ENCODE peak calls at places on chromosomes 2 and 18, in four cellular contexts. A is pancreas, R is neural progenitor cell, Z is adrenal gland. O is an unnamed sample.
A peak's percentile ranks its signal among the peaks of the same experiment; 100 is the strongest.

GRCh38 chr18:21295101-21295500 is 53.1 kb downstream of the GREB1L start:
- DNase-seq in R (peak; percentile 63), Z (no peak), A (no peak), O (no peak)

GRCh38 chr2:236677368-236677767 is 107.7 kb downstream of the ACKR3 start:
- DNase-seq in Z (no peak), R (no peak), A (no peak), O (no peak)

GRCh38 chr2:158726906-158727592 is 68.1 kb upstream of the DAPL1 start:
- DNase-seq in R (peak; percentile 30), A (no peak), Z (no peak), O (no peak)

GRCh38 chr2:121165038-121165542 is 119.9 kb downstream of the TFCP2L1 start:
- DNase-seq in A (no peak), R (no peak), Z (no peak), O (no peak)

GRCh38 chr2:201353116-201353515 is 4.0 kb downstream of the FLACC1 start:
- DNase-seq in A (no peak), R (no peak), Z (no peak), O (no peak)

GRCh38 chr18:35497006-35497333 is 790 bp downstream of the INO80C start:
- DNase-seq in R (no peak), Z (peak; percentile 39), A (no peak), O (no peak)

GRCh38 chr2:101474752-101475384 is at the start of gene RFX8:
- DNase-seq in R (no peak), A (no peak), Z (no peak), O (peak; percentile 69)

GRCh38 chr2:108587621-108588020 is 53.4 kb downstream of the LIMS1 start:
- DNase-seq in R (no peak), A (no peak), Z (peak; percentile 82), O (no peak)

GRCh38 chr2:151410485-151410833 is 757 bp downstream of the RIF1 start:
- DNase-seq in Z (peak; percentile 31), R (peak; percentile 57), A (no peak), O (peak; percentile 16)

GRCh38 chr2:205914736-205915510 is 171.1 kb downstream of the INO80D start:
- DNase-seq in Z (no peak), R (no peak), A (no peak), O (no peak)

GRCh38 chr2:11745613-11746375 is 638 bp upstream of the LPIN1 start:
- DNase-seq in R (no peak), Z (no peak), A (no peak), O (no peak)

GRCh38 chr18:33600846-33601245 is 22.8 kb downstream of the ASXL3 start:
- DNase-seq in R (no peak), Z (no peak), A (no peak), O (no peak)

GRCh38 chr18:33605250-33605649 is 27.2 kb downstream of the ASXL3 start:
- DNase-seq in Z (no peak), R (no peak), A (no peak), O (no peak)

GRCh38 chr18:33611525-33612135 is 33.6 kb downstream of the ASXL3 start:
- DNase-seq in Z (no peak), R (no peak), A (no peak), O (no peak)

GRCh38 chr18:33603434-33603833 is 25.4 kb downstream of the ASXL3 start:
- DNase-seq in Z (no peak), A (no peak), R (no peak), O (no peak)

DNA sequence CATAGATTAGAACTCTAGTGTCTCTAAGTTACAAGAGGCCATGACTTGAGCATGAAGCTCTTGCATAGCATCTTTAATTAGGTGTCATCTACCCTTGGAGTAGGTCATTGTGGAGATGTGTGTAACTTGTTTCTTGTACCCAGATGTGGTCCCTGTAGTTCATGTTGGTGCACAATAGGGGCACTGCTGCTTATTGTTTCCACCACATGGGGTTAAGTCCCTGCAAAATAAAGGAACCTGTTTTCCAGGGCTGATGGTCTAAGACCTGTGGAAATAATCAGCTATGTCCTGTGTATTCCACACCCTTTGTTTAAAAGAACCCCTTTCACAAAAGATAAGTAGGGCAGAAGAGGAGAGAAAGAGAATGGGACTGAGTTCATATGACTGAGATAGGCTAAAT is 28.6 kb downstream of the ASXL3 start:
- DNase-seq in R (peak; percentile 63), A (no peak), Z (no peak), O (no peak)
- TF ChIP-seq CTCF in R (peak; percentile 38), A (no peak), Z (no peak), O (no peak)

DNA sequence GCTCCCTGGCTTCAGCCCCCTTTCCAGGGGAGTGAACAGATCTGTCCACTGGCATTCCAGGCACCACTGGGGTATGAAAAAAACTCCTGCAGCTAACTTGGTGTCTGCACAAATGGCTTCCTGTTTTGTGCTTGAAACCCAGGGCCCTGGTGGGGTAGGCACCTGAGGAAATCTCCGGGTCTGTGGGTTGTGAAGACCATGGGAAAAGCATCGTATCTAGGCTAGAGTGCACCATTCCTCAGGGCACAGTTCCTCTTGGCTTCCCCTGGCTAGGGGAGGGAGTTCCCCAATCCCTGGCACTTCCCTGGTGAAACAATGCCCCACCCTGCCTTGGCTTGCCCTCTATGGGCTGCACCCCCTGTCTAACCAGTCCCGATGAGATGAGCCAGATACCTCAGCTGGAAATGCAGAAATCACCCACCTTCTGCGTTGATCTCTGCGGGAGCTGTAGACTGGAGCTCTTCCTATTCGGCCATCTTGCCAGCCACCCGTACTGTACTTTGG is 34.1 kb downstream of the TFPI start:
- DNase-seq in R (no peak), A (no peak), Z (no peak), O (no peak)
- H3K4me1 ChIP-seq in R (peaks cover 28% of the 10 kb centered on the region), A (no peaks in the 10 kb centered on the region), Z (no peaks in the 10 kb centered on the region), O (no peaks in the 10 kb centered on the region)

GRCh38 chr18:42920621-42921020 is 194.9 kb downstream of the RIT2 start:
- DNase-seq in Z (no peak), R (no peak), A (no peak), O (no peak)
- H3K27ac ChIP-seq in Z (no peak overlapping the region), R (no peak overlapping the region), A (no peak overlapping the region), O (no peak overlapping the region)

DNA sequence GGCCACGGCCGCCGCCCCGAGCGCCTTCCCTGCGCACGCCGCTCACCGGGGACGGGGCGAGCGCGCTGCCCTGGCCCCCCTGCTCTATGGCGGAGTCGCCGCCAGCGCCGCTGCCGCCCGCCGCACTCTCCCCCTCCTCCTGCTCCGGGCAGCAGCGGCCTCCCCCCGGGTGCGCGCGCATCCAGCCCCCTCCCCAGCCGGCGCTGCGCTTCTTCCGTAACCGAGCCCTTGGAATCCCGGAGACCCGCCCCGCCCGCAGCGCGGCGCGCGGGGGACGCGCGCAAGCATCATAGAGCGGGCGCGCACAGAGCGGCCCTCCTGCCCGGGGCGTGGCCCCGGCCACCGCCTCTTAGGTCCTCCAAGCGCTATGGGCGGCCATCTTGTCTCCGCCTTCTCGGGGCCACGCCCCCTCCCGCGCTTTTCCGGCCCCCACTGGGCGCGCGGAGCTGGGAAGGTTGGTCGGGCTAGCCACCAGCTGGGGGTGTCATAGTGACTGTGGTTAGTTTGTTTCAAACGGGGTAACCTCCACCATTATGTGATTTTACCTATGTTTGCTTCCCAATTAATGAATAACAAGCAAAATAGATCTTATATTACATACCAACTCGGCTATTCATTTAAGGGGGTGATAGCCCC is at the start of gene MBD2:
- DNase-seq in R (peak; percentile 99), Z (peak; percentile 94), A (peak; percentile 95), O (peak; percentile 95)
- TF ChIP-seq CTCF in R (peak; percentile 36), Z (peak; percentile 7), A (no peak), O (no peak)

DNA sequence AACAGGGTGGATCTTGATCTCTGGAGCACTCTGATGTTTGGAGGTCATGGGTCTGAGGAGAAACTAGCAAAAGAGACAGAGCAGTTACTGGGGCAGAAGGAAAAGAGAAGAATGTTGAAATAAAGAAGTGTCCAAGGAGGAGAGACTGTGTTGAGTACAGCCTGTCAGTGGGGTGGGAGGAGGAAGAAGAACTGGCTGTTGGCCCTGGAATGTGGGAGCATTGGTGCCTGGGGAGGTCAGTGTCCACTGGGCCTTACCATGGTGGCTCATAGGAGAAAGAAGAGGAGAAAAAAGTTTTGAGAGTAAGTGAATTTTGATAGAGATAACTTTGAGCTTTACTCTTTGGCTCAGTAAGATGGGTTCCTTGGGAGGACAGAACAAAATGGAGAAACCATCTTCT is 499.0 kb downstream of the TXNL1 start:
- DNase-seq in R (no peak), Z (no peak), A (no peak), O (no peak)
- H3K4me1 ChIP-seq in R (no peaks in the 10 kb centered on the region), Z (no peaks in the 10 kb centered on the region), A (no peaks in the 10 kb centered on the region), O (no peaks in the 10 kb centered on the region)

DNA sequence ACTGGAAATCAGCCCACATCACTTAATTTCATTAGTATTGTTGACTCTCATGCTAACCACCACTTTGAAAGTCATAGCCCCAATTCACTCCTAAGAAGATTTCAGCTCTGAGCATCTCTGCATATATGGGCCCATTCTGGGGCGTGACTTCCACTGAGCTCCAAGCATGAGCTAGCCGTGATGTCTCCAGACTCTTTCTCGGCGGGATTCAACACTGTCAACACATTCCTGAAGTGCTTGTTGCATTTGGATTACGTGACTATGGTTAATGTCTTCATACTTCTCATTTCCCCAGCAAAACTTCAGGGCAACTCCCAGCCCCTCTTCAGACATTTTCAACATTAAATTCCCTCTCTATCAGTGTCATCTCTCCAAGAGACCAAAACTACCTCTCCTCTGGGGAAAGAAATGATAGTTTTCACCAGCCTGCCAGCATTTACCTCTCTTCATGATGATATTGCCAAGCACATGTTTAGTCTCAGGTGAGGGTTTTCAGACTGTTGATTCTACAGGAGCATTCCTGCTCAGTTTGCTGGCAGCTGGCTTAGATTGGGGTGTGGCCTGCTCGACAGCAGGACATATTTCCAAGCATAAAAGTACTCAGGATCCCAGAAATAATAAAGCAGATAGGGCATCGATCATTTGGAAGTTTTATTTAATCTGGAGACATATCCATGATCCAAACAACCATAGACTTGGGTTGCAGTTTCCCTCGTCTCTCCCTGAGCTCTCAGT is 81.7 kb downstream of the FEZ2 start:
- DNase-seq in Z (no peak), A (no peak), R (no peak), O (no peak)
- H3K27ac ChIP-seq in Z (no peak overlapping the region), A (no peak overlapping the region), R (no peak overlapping the region), O (no peak overlapping the region)